ENCODE peak calls at places on chromosomes 7 and 10, in seven cellular contexts. I is NCI-H1092, C is gastrocnemius medialis, J is WTC11, F is Calu3, E is astrocyte of the hippocampus, Q is nephron progenitor cell. Y is an unnamed sample.

GRCh38 chr7:149713731-149714068 is 59.7 kb downstream of the ZNF467 start:
- DNase-seq in I (no peak), C (no peak), J (no peak), F (no peak), E (no peak), Q (no peak), Y (no peak)

GRCh38 chr7:105209870-105210269 is 178.9 kb downstream of the SRPK2 start:
- DNase-seq in I (no peak), C (no peak), J (no peak), F (no peak), E (no peak), Q (no peak), Y (no peak)

GRCh38 chr10:47423476-47423875 is 39.4 kb upstream of the ZNF488 start:
- DNase-seq in I (no peak), C (no peak), J (no peak), F (no peak), E (no peak), Q (no peak), Y (no peak)

GRCh38 chr7:746074-747061 is 19.3 kb upstream of the PRKAR1B start:
- DNase-seq in I (no peak), C (no peak), J (no peak), F (no peak), E (no peak), Q (no peak), Y (no peak)

GRCh38 chr7:33040803-33041516 is 21.6 kb downstream of the NT5C3A start:
- DNase-seq in I (no peak), C (peak; percentile 73), J (no peak), F (peak; percentile 77), E (no peak), Q (no peak), Y (peak; percentile 75)

GRCh38 chr10:111989136-111990050 is 194.2 kb downstream of the GPAM start:
- DNase-seq in I (no peak), C (no peak), J (no peak), F (no peak), E (no peak), Q (no peak), Y (no peak)

GRCh38 chr7:18320971-18321567 is 174.5 kb upstream of the HDAC9 start:
- DNase-seq in I (peak; percentile 9), C (no peak), J (no peak), F (peak; percentile 37), E (peak; percentile 55), Q (no peak), Y (peak; percentile 30)

GRCh38 chr10:80168679-80169380 is 36.3 kb downstream of the PLAC9 start:
- DNase-seq in I (no peak), C (no peak), J (peak; percentile 58), F (peak; percentile 60), E (no peak), Q (no peak), Y (peak; percentile 62)

GRCh38 chr10:82211331-82211730 is 336.3 kb downstream of the NRG3 start:
- DNase-seq in I (no peak), C (no peak), J (no peak), F (no peak), E (no peak), Q (no peak), Y (no peak)

GRCh38 chr7:123024989-123025758 is 29.7 kb upstream of the TAS2R16 start:
- DNase-seq in I (no peak), C (no peak), J (no peak), F (peak; percentile 21), E (peak; percentile 69), Q (no peak), Y (no peak)

Y was measured in germinal center.